ENCODE peak calls at places on chromosomes 1 and 21, in eight cellular contexts. M is trophoblast cell, X is suprapubic skin, I is psoas muscle, Y is ovary, L is left ventricle myocardium inferior, H is stomach, R is A549. Q is an unnamed sample. For H3K4me1, the result is how much of the 10 kb centered on the place peaks cover.

GRCh38 chr1:235075121-235075954 is 53.3 kb downstream of the TOMM20 start:
- DNase-seq in M (peak), X (peak), I (peak), Y (peak), L (peak), H (peak), R (peak), Q (peak)

GRCh38 chr1:79133703-79134258 is 127.3 kb upstream of the ADGRL4 start:
- DNase-seq in M (no peak), X (no peak), I (no peak), Y (no peak), L (no peak), H (no peak), R (no peak), Q (peak)

GRCh38 chr1:41776896-41777431 is 141.8 kb downstream of the HIVEP3 start:
- DNase-seq in M (no peak), X (no peak), I (no peak), Y (no peak), L (no peak), H (peak), R (no peak), Q (no peak)

GRCh38 chr21:39502631-39503030 is 50.9 kb downstream of the SH3BGR start:
- DNase-seq in M (no peak), X (no peak), I (no peak), Y (no peak), L (no peak), H (no peak), R (no peak), Q (peak)

GRCh38 chr21:20276377-20276776 is 721.8 kb upstream of the NCAM2 start:
- DNase-seq in M (no peak), X (no peak), I (no peak), Y (no peak), L (no peak), H (no peak), R (no peak), Q (no peak)

GRCh38 chr1:47919113-47919833 is 77.9 kb downstream of the TRABD2B start:
- DNase-seq in M (no peak), X (no peak), I (no peak), Y (no peak), L (no peak), H (no peak), R (no peak), Q (no peak)

GRCh38 chr1:231039161-231040018 is 664 bp downstream of the FAM89A start:
- DNase-seq in M (peak), X (no peak), I (peak), Y (peak), L (peak), H (no peak), R (peak), Q (peak)

GRCh38 chr1:45493116-45493697 is 2.2 kb upstream of the TESK2 start:
- DNase-seq in M (peak), X (no peak), I (no peak), Y (peak), L (no peak), H (peak), R (peak), Q (no peak)

GRCh38 chr1:76799700-76800099 is 67.6 kb upstream of the ST6GALNAC5 start:
- DNase-seq in M (no peak), X (no peak), I (no peak), Y (no peak), L (no peak), H (no peak), R (no peak), Q (peak)

GRCh38 chr1:230977781-230978490 is 725 bp downstream of the TTC13 start:
- DNase-seq in M (peak), X (peak), I (peak), Y (peak), L (peak), H (peak), R (peak), Q (peak)

GRCh38 chr1:208475449-208475848 is 231.3 kb upstream of the PLXNA2 start:
- DNase-seq in M (peak), X (no peak), I (no peak), Y (no peak), L (no peak), H (no peak), R (no peak), Q (peak)

GRCh38 chr1:46622341-46622740 is 5.7 kb upstream of the MOB3C start:
- DNase-seq in M (peak), X (no peak), I (no peak), Y (no peak), L (no peak), H (peak), R (peak), Q (no peak)

GRCh38 chr1:83067954-83068353 is 931.0 kb downstream of the TTLL7 start:
- DNase-seq in M (no peak), X (no peak), I (no peak), Y (no peak), L (no peak), H (no peak), R (no peak), Q (no peak)

GRCh38 chr21:45900034-45900868 is 81.3 kb upstream of the COL6A1 start:
- DNase-seq in M (no peak), X (peak), I (no peak), Y (peak), L (no peak), H (no peak), R (no peak), Q (no peak)

GRCh38 chr1:5648410-5649165 is 343.6 kb downstream of the NPHP4 start:
- DNase-seq in M (no peak), X (no peak), I (no peak), Y (no peak), L (no peak), H (peak), R (no peak), Q (no peak)

GRCh38 chr1:205017036-205017435 is 26.0 kb upstream of the CNTN2 start:
- DNase-seq in M (no peak), X (no peak), I (no peak), Y (no peak), L (no peak), H (no peak), R (no peak), Q (no peak)

GRCh38 chr1:104636581-104636980 is 886.9 kb downstream of the AMY1C start:
- DNase-seq in M (no peak), X (no peak), I (no peak), Y (no peak), L (no peak), H (no peak), R (peak), Q (no peak)

GRCh38 chr1:51019811-51020210 is 49.8 kb downstream of the CDKN2C start:
- DNase-seq in M (no peak), X (no peak), I (no peak), Y (no peak), L (no peak), H (no peak), R (no peak), Q (no peak)

GRCh38 chr1:58815680-58816071 is 31.8 kb upstream of the JUN start:
- DNase-seq in M (peak), X (no peak), I (no peak), Y (no peak), L (peak), H (no peak), R (peak), Q (no peak)

GRCh38 chr1:203969846-203970245 is 103.1 kb upstream of the SOX13 start:
- DNase-seq in M (peak), X (no peak), I (no peak), Y (no peak), L (no peak), H (no peak), R (no peak), Q (no peak)

GRCh38 chr1:245605480-245606156 is 450.8 kb downstream of the KIF26B start:
- DNase-seq in M (peak), X (no peak), I (no peak), Y (no peak), L (no peak), H (no peak), R (no peak), Q (peak)

GRCh38 chr1:75127916-75128717 is 6.1 kb upstream of the LHX8 start:
- DNase-seq in M (no peak), X (no peak), I (no peak), Y (no peak), L (no peak), H (no peak), R (no peak), Q (no peak)

GRCh38 chr1:218658899-218659298 is 313.8 kb downstream of the TGFB2 start:
- DNase-seq in M (no peak), X (no peak), I (no peak), Y (no peak), L (no peak), H (no peak), R (peak), Q (no peak)

GRCh38 chr1:16006552-16007485 is 2.8 kb downstream of the SRARP start:
- DNase-seq in M (no peak), X (no peak), I (peak), Y (no peak), L (no peak), H (no peak), R (peak), Q (no peak)

GRCh38 chr1:170309389-170310013 is 163.7 kb downstream of the NTMT2 start:
- DNase-seq in M (no peak), X (no peak), I (no peak), Y (peak), L (no peak), H (no peak), R (no peak), Q (no peak)

GRCh38 chr1:84722794-84723193 is 32.5 kb upstream of the SSX2IP start:
- DNase-seq in M (no peak), X (no peak), I (no peak), Y (no peak), L (no peak), H (no peak), R (no peak), Q (no peak)

GRCh38 chr1:245956225-245956624 is 550.9 kb downstream of the SMYD3 start:
- DNase-seq in M (no peak), X (no peak), I (no peak), Y (no peak), L (no peak), H (no peak), R (no peak), Q (no peak)

GRCh38 chr1:11729498-11730428 is 6.2 kb upstream of the AGTRAP start:
- DNase-seq in M (no peak), X (no peak), I (no peak), Y (no peak), L (peak), H (no peak), R (no peak), Q (no peak)

GRCh38 chr1:20069932-20070331 is at the start of gene PLA2G5:
- DNase-seq in M (no peak), X (peak), I (peak), Y (peak), L (peak), H (no peak), R (no peak), Q (peak)

GRCh38 chr1:53949023-53949611 is 3.0 kb downstream of the LRRC42 start:
- DNase-seq in M (peak), X (no peak), I (no peak), Y (no peak), L (no peak), H (no peak), R (peak), Q (no peak)

GRCh38 chr1:8551613-8552093 is 233.7 kb downstream of the SLC45A1 start:
- DNase-seq in M (peak), X (no peak), I (no peak), Y (no peak), L (no peak), H (no peak), R (no peak), Q (no peak)

GRCh38 chr21:37516998-37517397 is 150.4 kb downstream of the DYRK1A start:
- DNase-seq in M (no peak), X (no peak), I (no peak), Y (no peak), L (no peak), H (no peak), R (no peak), Q (no peak)

GRCh38 chr1:171999756-172000155 is 158.5 kb downstream of the DNM3 start:
- DNase-seq in M (peak), X (no peak), I (no peak), Y (no peak), L (no peak), H (no peak), R (no peak), Q (no peak)

GRCh38 chr1:170885551-170885950 is 49.8 kb upstream of the MROH9 start:
- DNase-seq in M (peak), X (no peak), I (no peak), Y (no peak), L (no peak), H (no peak), R (no peak), Q (no peak)

GRCh38 chr1:21313146-21313885 is 23.1 kb upstream of the ECE1 start:
- DNase-seq in M (no peak), X (no peak), I (no peak), Y (no peak), L (no peak), H (no peak), R (no peak), Q (peak)

GRCh38 chr1:76854255-76854654 is 13.0 kb upstream of the ST6GALNAC5 start:
- DNase-seq in M (no peak), X (no peak), I (no peak), Y (no peak), L (no peak), H (no peak), R (no peak), Q (no peak)

GRCh38 chr1:220879509-220880366 is 495 bp downstream of the HLX start:
- DNase-seq in M (peak), X (no peak), I (peak), Y (peak), L (peak), H (peak), R (peak), Q (peak)

DNA sequence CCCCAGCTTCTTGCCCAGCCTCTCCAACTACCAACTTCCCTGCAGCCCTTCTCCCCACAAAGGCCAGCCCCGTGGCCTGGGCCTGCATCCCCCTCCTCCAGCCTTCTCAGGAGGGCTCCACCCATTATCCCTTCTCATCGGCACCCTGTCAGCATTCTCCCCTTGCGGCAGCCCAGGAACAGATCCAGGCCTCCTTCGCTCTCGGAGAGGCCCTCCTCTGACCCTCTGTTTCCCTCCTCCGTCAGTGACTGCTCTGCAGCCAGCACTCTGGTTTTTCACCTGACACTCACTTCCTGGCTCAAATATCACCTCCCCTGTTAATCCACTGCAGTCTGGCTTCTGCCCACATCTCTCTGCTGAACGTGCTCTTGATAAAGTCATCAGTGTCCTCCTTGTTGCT is 17.5 kb downstream of the ADGRB2 start:
- DNase-seq in M (no peak), X (no peak), I (no peak), Y (no peak), L (no peak), H (no peak), R (no peak), Q (no peak)
- H3K4me1 ChIP-seq in M (under half), X (under half), I (under half), Y (under half), L (half or more), H (under half), R (under half), Q (under half)

GRCh38 chr1:27366411-27367159 is at the start of gene MAP3K6:
- DNase-seq in M (peak), X (peak), I (peak), Y (peak), L (peak), H (peak), R (peak), Q (peak)

GRCh38 chr1:27363766-27364695 is 2.7 kb downstream of the MAP3K6 start:
- DNase-seq in M (no peak), X (no peak), I (no peak), Y (no peak), L (no peak), H (no peak), R (no peak), Q (no peak)

GRCh38 chr1:27366113-27366410 is 699 bp downstream of the MAP3K6 start:
- DNase-seq in M (peak), X (peak), I (peak), Y (peak), L (peak), H (peak), R (peak), Q (peak)

GRCh38 chr1:27365372-27366112 is 1.2 kb downstream of the MAP3K6 start:
- DNase-seq in M (peak), X (peak), I (peak), Y (peak), L (peak), H (peak), R (peak), Q (peak)

DNA sequence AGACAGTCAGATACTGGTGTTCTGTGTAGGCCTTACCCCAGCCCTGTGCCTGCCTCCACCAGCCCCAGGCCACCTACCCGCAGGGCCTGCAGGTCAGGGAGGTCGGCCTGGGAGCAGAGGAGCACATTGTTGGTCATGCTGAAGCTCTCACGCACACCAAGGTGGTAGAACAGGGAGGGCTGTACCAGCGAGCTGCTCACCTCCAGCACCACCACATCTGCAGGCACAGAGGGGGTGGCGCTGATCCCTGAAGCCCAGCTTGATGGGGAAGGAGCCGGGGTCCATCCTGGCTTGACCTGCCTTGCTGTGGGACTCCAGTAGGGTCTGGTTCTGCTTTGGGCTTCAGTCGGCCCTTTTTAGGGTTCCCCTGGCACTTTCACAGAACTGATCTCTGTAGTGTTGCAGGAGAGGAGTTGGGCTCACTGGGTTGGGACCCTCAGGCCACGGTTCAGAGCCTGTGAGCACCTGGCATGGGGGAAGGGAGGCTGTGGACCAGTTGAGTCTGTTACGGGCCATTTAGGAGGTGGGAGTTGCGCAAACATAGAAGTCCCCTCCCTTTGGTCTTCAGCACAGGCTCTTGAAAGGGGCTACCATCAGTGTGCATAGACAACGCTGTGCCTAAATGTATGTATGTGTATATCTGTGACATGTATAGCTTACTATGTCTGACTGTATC is 1.9 kb downstream of the MAP3K6 start:
- DNase-seq in M (peak), X (no peak), I (no peak), Y (no peak), L (no peak), H (no peak), R (no peak), Q (no peak)
- H3K4me3 ChIP-seq in M (peak), X (peak), I (peak), Y (peak), L (peak), H (peak), R (peak), Q (peak)

DNA sequence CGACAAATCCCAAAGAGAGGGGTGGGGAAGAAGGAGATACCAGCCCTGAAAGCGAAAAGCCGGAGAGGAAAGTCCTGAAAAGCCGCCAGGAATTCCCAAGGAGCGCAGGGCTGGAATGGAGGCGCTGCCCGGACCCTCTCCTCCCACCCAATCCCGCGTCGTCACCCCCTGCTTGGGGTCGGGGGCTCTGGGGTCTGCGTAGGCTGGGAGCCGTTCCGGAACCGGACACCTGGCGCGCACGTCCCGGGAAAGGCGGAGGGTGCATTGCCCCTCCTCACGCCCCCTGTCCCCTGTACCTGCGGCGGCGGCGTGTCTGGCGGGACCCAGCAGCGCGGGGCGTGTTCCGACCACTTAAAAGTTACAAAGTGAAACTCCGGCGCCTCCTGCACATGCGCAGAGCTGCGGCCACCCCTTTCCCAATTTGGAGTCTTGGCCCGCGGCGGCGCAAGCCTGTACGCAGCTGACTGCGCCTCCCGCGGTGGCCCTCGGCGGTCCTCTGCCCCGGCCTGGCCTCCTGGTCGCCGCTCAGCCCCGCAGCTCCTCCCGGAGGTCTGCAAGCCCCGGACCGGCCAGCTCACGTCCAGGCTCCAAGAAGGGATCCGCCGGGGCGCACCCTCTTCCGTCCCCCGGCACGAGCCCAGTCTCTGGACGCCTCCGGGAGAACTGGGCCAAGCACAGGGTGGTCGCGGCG is at the start of gene TMEM63A:
- DNase-seq in M (peak), X (peak), I (peak), Y (peak), L (peak), H (peak), R (peak), Q (peak)
- H3K4me1 ChIP-seq in M (under half), X (half or more), I (under half), Y (under half), L (half or more), H (half or more), R (under half), Q (under half)

DNA sequence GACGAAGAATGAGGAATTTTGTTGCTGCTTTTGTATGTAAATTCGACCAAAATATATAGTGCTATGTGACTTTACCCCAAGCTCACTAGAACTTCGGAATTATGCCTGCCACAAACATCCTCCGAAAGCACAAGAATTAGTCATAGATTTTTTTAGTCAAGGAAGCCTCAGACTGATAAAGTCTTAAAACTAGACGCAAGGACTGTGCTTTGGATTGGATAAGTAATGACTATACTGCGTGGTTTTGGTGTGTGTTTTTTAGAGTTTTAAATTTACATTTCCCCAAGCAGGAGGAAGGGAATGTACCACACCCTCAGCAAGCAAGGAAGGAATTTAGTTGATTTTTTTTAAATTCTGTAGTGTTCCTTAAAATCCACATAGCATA is 10.4 kb downstream of the WLS start:
- DNase-seq in M (peak), X (no peak), I (no peak), Y (no peak), L (no peak), H (no peak), R (no peak), Q (no peak)
- H3K4me3 ChIP-seq in M (no peak), X (no peak), I (no peak), Y (no peak), L (no peak), H (no peak), R (no peak), Q (no peak)

DNA sequence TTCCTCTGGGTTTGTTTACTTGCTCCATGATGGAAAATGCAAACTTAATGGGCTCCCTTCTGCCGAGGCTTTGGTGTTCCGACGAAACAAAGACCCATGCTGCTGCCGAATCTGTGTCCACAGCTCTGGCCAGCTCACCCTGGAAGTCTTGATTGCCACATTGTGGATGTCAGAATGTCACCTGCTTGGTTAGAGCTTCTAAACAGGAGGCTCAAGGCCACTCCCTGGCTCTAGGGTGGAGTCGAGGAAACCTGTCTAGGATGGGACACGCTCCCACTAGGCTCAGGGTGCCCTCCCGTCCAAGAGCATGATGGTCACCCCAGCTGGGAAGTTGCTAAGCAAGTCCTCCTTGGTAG is 279.3 kb upstream of the VAMP3 start:
- DNase-seq in M (no peak), X (no peak), I (no peak), Y (no peak), L (no peak), H (peak), R (no peak), Q (no peak)
- H3K4me1 ChIP-seq in M (under half), X (under half), I (under half), Y (under half), L (under half), H (under half), R (under half), Q (under half)